ENCODE peak calls at places on chromosomes 4 and X, in five cellular contexts. One of them, this sample, is unnamed.

GRCh38 chr4:110003401-110004187 is 90.9 kb downstream of the EGF start:
- DNase-seq in ovary: no peak
- DNase-seq in fibroblast of lung: no peak
- DNase-seq in A549: no peak
- DNase-seq in foreskin keratinocyte: no peak
- DNase-seq in this sample: no peak

GRCh38 chrX:69535661-69536060 is 31.5 kb downstream of the NALF2 start:
- DNase-seq in fibroblast of lung: no peak
- DNase-seq in A549: no peak
- DNase-seq in foreskin keratinocyte: no peak
- DNase-seq in ovary: no peak
- DNase-seq in this sample: no peak

GRCh38 chr4:73315091-73315490 is 56.5 kb upstream of the ANKRD17 start:
- DNase-seq in ovary: no peak
- DNase-seq in fibroblast of lung: peak; percentile 63
- DNase-seq in foreskin keratinocyte: peak; percentile 75
- DNase-seq in A549: no peak
- DNase-seq in this sample: no peak

GRCh38 chr4:159608434-159608833 is 505.6 kb downstream of the RAPGEF2 start:
- DNase-seq in fibroblast of lung: no peak
- DNase-seq in foreskin keratinocyte: peak; percentile 14
- DNase-seq in ovary: no peak
- DNase-seq in A549: no peak
- DNase-seq in this sample: no peak

GRCh38 chr4:107913283-107913899 is 18.0 kb upstream of the CYP2U1 start:
- DNase-seq in foreskin keratinocyte: peak; percentile 57
- DNase-seq in A549: peak; percentile 62
- DNase-seq in ovary: no peak
- DNase-seq in fibroblast of lung: peak; percentile 84
- DNase-seq in this sample: peak; percentile 43

GRCh38 chr4:73257242-73257994 is 1.2 kb downstream of the ANKRD17 start:
- DNase-seq in fibroblast of lung: peak; percentile 91
- DNase-seq in foreskin keratinocyte: peak; percentile 72
- DNase-seq in ovary: peak; percentile 47
- DNase-seq in A549: peak; percentile 79
- DNase-seq in this sample: peak; percentile 87

GRCh38 chr4:154329268-154329858 is 162.2 kb downstream of the DCHS2 start:
- DNase-seq in foreskin keratinocyte: peak; percentile 23
- DNase-seq in A549: peak; percentile 25
- DNase-seq in fibroblast of lung: peak; percentile 49
- DNase-seq in ovary: no peak
- DNase-seq in this sample: no peak

GRCh38 chr4:141347738-141348524 is 127.2 kb downstream of the ZNF330 start:
- DNase-seq in foreskin keratinocyte: no peak
- DNase-seq in fibroblast of lung: no peak
- DNase-seq in ovary: no peak
- DNase-seq in A549: peak; percentile 29
- DNase-seq in this sample: no peak

GRCh38 chr4:127788517-127788916 is 6.4 kb downstream of the HSPA4L start:
- DNase-seq in fibroblast of lung: no peak
- DNase-seq in ovary: no peak
- DNase-seq in A549: peak; percentile 14
- DNase-seq in foreskin keratinocyte: no peak
- DNase-seq in this sample: no peak

GRCh38 chrX:13091111-13091765 is 46.8 kb upstream of the FAM9C start:
- DNase-seq in fibroblast of lung: peak; percentile 69
- DNase-seq in foreskin keratinocyte: no peak
- DNase-seq in ovary: no peak
- DNase-seq in A549: no peak
- DNase-seq in this sample: no peak

GRCh38 chrX:2351321-2351720 is 149.5 kb downstream of the DHRSX start:
- DNase-seq in foreskin keratinocyte: peak; percentile 55
- DNase-seq in A549: peak; percentile 71
- DNase-seq in ovary: no peak
- DNase-seq in fibroblast of lung: peak; percentile 51
- DNase-seq in this sample: no peak

GRCh38 chr4:6926681-6927478 is 17.3 kb downstream of the TBC1D14 start:
- DNase-seq in fibroblast of lung: peak; percentile 66
- DNase-seq in A549: no peak
- DNase-seq in ovary: peak; percentile 56
- DNase-seq in foreskin keratinocyte: no peak
- DNase-seq in this sample: no peak

GRCh38 chrX:80174925-80175574 is 160.5 kb downstream of the TBX22 start:
- DNase-seq in ovary: no peak
- DNase-seq in fibroblast of lung: no peak
- DNase-seq in foreskin keratinocyte: no peak
- DNase-seq in A549: no peak
- DNase-seq in this sample: no peak

GRCh38 chr4:82810171-82810570 is 11.6 kb upstream of the SCD5 start:
- DNase-seq in fibroblast of lung: no peak
- DNase-seq in foreskin keratinocyte: no peak
- DNase-seq in A549: no peak
- DNase-seq in ovary: no peak
- DNase-seq in this sample: no peak

GRCh38 chr4:89997171-89997704 is 102.6 kb downstream of the MMRN1 start:
- DNase-seq in fibroblast of lung: no peak
- DNase-seq in foreskin keratinocyte: no peak
- DNase-seq in A549: no peak
- DNase-seq in ovary: no peak
- DNase-seq in this sample: no peak

GRCh38 chr4:53592686-53593641 is 1.7 kb upstream of the LNX1 start:
- DNase-seq in foreskin keratinocyte: peak; percentile 76
- DNase-seq in fibroblast of lung: no peak
- DNase-seq in ovary: peak; percentile 66
- DNase-seq in A549: peak; percentile 40
- DNase-seq in this sample: peak; percentile 90

GRCh38 chr4:174474457-174475075 is 47.7 kb downstream of the HPGD start:
- DNase-seq in fibroblast of lung: no peak
- DNase-seq in ovary: no peak
- DNase-seq in foreskin keratinocyte: no peak
- DNase-seq in A549: no peak
- DNase-seq in this sample: no peak

GRCh38 chr4:115154826-115155225 is 41.4 kb upstream of the NDST4 start:
- DNase-seq in A549: no peak
- DNase-seq in ovary: no peak
- DNase-seq in foreskin keratinocyte: peak; percentile 14
- DNase-seq in fibroblast of lung: peak; percentile 17
- DNase-seq in this sample: no peak

GRCh38 chr4:88244821-88245579 is 39.4 kb downstream of the PPM1K start:
- DNase-seq in foreskin keratinocyte: no peak
- DNase-seq in ovary: no peak
- DNase-seq in fibroblast of lung: no peak
- DNase-seq in A549: no peak
- DNase-seq in this sample: no peak

GRCh38 chrX:56268888-56269287 is 36.7 kb downstream of the KLF8 start:
- DNase-seq in foreskin keratinocyte: peak; percentile 10
- DNase-seq in ovary: no peak
- DNase-seq in A549: no peak
- DNase-seq in fibroblast of lung: no peak
- DNase-seq in this sample: no peak

GRCh38 chr4:113781439-113782040 is 20.0 kb upstream of the CAMK2D start:
- DNase-seq in fibroblast of lung: peak; percentile 72
- DNase-seq in foreskin keratinocyte: no peak
- DNase-seq in ovary: no peak
- DNase-seq in A549: peak; percentile 24
- DNase-seq in this sample: no peak

GRCh38 chr4:62225972-62226371 is 1025.8 kb downstream of the ADGRL3 start:
- DNase-seq in ovary: no peak
- DNase-seq in foreskin keratinocyte: no peak
- DNase-seq in A549: no peak
- DNase-seq in fibroblast of lung: peak; percentile 1
- DNase-seq in this sample: no peak

GRCh38 chr4:80027611-80028010 is 45.4 kb downstream of the ANTXR2 start:
- DNase-seq in ovary: no peak
- DNase-seq in fibroblast of lung: no peak
- DNase-seq in A549: no peak
- DNase-seq in foreskin keratinocyte: no peak
- DNase-seq in this sample: no peak

GRCh38 chrX:50596056-50596455 is 125.4 kb upstream of the DGKK start:
- DNase-seq in A549: no peak
- DNase-seq in foreskin keratinocyte: no peak
- DNase-seq in ovary: no peak
- DNase-seq in fibroblast of lung: no peak
- DNase-seq in this sample: no peak

GRCh38 chrX:122582280-122582679 is 601.8 kb upstream of the GRIA3 start:
- DNase-seq in foreskin keratinocyte: peak; percentile 90
- DNase-seq in ovary: no peak
- DNase-seq in A549: no peak
- DNase-seq in fibroblast of lung: no peak
- DNase-seq in this sample: no peak

GRCh38 chr4:123168812-123169211 is 227.8 kb upstream of the SPRY1 start:
- DNase-seq in fibroblast of lung: no peak
- DNase-seq in foreskin keratinocyte: no peak
- DNase-seq in A549: no peak
- DNase-seq in ovary: no peak
- DNase-seq in this sample: no peak

GRCh38 chr4:145001635-145002034 is 96.4 kb downstream of the ANAPC10 start:
- DNase-seq in fibroblast of lung: peak; percentile 45
- DNase-seq in A549: no peak
- DNase-seq in foreskin keratinocyte: no peak
- DNase-seq in ovary: no peak
- DNase-seq in this sample: no peak

GRCh38 chr4:3766207-3766790 is at the start of gene ADRA2C:
- DNase-seq in ovary: no peak
- DNase-seq in foreskin keratinocyte: no peak
- DNase-seq in A549: peak; percentile 33
- DNase-seq in fibroblast of lung: no peak
- DNase-seq in this sample: peak; percentile 56

GRCh38 chr4:3766791-3767561 is 791 bp downstream of the ADRA2C start:
- DNase-seq in A549: no peak
- DNase-seq in ovary: no peak
- DNase-seq in fibroblast of lung: no peak
- DNase-seq in foreskin keratinocyte: no peak
- DNase-seq in this sample: no peak

GRCh38 chr4:3762753-3763511 is 3.3 kb upstream of the ADRA2C start:
- DNase-seq in A549: no peak
- DNase-seq in fibroblast of lung: no peak
- DNase-seq in ovary: no peak
- DNase-seq in foreskin keratinocyte: no peak
- DNase-seq in this sample: no peak

GRCh38 chr4:3767569-3768288 is 1.5 kb downstream of the ADRA2C start:
- DNase-seq in fibroblast of lung: no peak
- DNase-seq in ovary: no peak
- DNase-seq in A549: peak; percentile 52
- DNase-seq in foreskin keratinocyte: no peak
- DNase-seq in this sample: peak; percentile 24

GRCh38 chr4:3765271-3766206 is 646 bp upstream of the ADRA2C start:
- DNase-seq in foreskin keratinocyte: peak; percentile 34
- DNase-seq in A549: peak; percentile 56
- DNase-seq in ovary: no peak
- DNase-seq in fibroblast of lung: peak; percentile 18
- DNase-seq in this sample: peak; percentile 54
- TF ChIP-seq CTCF in foreskin keratinocyte: peak; percentile 23
- TF ChIP-seq CTCF in A549: peak; percentile 56
- TF ChIP-seq CTCF in ovary: no peak
- TF ChIP-seq CTCF in fibroblast of lung: no peak
- TF ChIP-seq CTCF in this sample: peak; percentile 47

GRCh38 chrX:1322393-1322792 is 14.2 kb upstream of the IL3RA start:
- DNase-seq in A549: no peak
- DNase-seq in ovary: no peak
- DNase-seq in fibroblast of lung: no peak
- DNase-seq in foreskin keratinocyte: no peak
- DNase-seq in this sample: no peak
- H3K4me1 ChIP-seq in A549: peaks cover 3% of the 10 kb centered on the region
- H3K4me1 ChIP-seq in ovary: no peaks in the 10 kb centered on the region
- H3K4me1 ChIP-seq in fibroblast of lung: no peaks in the 10 kb centered on the region
- H3K4me1 ChIP-seq in foreskin keratinocyte: no peaks in the 10 kb centered on the region
- H3K4me1 ChIP-seq in this sample: no peaks in the 10 kb centered on the region

DNA sequence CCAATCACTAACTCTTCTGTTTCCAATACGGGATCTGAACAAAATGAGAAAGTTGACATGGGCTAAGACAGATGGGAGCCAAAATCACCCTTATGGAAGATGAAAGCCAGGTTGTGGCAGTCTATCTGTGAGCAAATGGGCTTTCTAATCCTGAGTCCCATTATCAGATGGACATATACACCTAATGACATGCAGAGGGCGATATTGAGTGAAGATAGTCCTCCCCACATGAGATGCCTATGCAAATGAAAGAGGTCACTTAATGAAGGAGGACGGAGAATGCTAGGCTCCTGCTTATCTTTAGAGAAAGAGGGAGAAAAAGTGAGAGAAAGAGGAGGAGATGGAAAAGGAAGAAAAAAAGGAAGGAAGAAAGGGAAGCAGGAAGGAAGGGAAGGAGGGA is 547.5 kb downstream of the NLGN4X start:
- DNase-seq in ovary: no peak
- DNase-seq in A549: no peak
- DNase-seq in foreskin keratinocyte: peak; percentile 2
- DNase-seq in fibroblast of lung: no peak
- DNase-seq in this sample: no peak
- TF ChIP-seq CTCF in ovary: no peak
- TF ChIP-seq CTCF in A549: no peak
- TF ChIP-seq CTCF in foreskin keratinocyte: peak; percentile 49
- TF ChIP-seq CTCF in fibroblast of lung: no peak
- TF ChIP-seq CTCF in this sample: no peak

GRCh38 chr4:15575951-15576350 is 79.2 kb downstream of the FBXL5 start:
- DNase-seq in ovary: no peak
- DNase-seq in fibroblast of lung: no peak
- DNase-seq in foreskin keratinocyte: no peak
- DNase-seq in A549: no peak
- DNase-seq in this sample: no peak
- H3K4me1 ChIP-seq in ovary: no peaks in the 10 kb centered on the region
- H3K4me1 ChIP-seq in fibroblast of lung: no peaks in the 10 kb centered on the region
- H3K4me1 ChIP-seq in foreskin keratinocyte: no peaks in the 10 kb centered on the region
- H3K4me1 ChIP-seq in A549: no peaks in the 10 kb centered on the region
- H3K4me1 ChIP-seq in this sample: no peaks in the 10 kb centered on the region

DNA sequence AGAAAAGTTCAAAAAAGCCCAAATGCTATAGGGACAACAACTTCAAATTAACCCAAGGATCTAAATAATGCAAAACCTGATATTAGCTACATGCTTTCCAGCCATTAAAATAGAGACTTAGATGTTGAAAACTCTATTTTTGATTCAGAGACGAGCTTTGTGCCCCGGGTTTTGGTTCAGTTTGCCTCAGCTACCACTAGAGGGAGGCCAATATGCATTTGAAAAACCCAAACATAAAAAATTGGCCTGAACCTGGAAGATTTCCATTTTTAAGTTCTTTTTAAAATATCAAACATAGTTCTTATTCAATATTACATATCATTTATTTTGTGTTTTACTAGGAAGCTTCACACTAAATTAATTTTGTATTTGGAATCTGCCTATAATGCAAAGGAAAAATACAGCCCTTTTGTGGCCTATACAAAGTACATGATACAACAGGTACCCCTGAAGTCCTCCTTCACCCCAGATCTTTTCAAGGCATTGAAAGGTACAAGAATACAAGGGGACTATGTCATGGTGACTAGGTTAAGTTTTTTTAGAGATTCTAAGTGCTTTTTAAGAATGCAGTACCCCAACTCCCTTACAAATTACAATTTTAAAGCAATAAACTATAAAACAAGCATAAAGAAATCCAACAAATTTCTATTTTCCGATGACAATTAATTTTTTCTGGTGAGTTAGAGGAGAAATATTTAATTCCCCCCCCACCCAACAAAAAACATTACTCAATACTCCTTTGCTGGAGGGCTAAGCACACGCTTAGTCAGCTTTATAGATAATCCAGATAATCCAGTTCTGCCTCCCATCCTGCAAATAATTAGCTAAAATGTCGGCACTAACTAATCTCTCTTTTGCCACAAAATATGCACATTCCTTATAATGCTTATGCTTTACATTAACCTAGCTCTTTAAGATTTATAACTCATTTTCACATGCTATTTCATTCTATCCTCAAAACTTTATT is 97.7 kb upstream of the PTPN13 start:
- DNase-seq in foreskin keratinocyte: peak; percentile 69
- DNase-seq in ovary: peak; percentile 17
- DNase-seq in A549: peak; percentile 25
- DNase-seq in fibroblast of lung: peak; percentile 73
- DNase-seq in this sample: peak; percentile 57
- TF ChIP-seq CTCF in foreskin keratinocyte: peak; percentile 90
- TF ChIP-seq CTCF in ovary: peak; percentile 73
- TF ChIP-seq CTCF in A549: peak; percentile 78
- TF ChIP-seq CTCF in fibroblast of lung: peak; percentile 88
- TF ChIP-seq CTCF in this sample: peak; percentile 86